ENCODE peak calls at places on chromosome 15, in eight cellular contexts. C is A549, H is kidney, Z is D721Med, X is AG10803, O is ovary, N is IMR-90, R is GM12864. S is an unnamed sample.

GRCh38 chr15:39685999-39686613 is 96.5 kb downstream of the FSIP1 start:
- DNase-seq in C (peak; percentile 56), H (no peak), Z (no peak), X (peak; percentile 68), O (peak; percentile 27), N (peak; percentile 70), R (no peak), S (no peak)

GRCh38 chr15:57321973-57322601 is 54.2 kb upstream of the CGNL1 start:
- DNase-seq in C (no peak), H (peak; percentile 18), Z (no peak), X (no peak), O (no peak), N (no peak), R (no peak), S (no peak)

GRCh38 chr15:29570121-29570930 is 251.9 kb downstream of the TJP1 start:
- DNase-seq in C (peak; percentile 20), H (peak; percentile 72), Z (no peak), X (peak; percentile 9), O (no peak), N (no peak), R (no peak), S (no peak)

GRCh38 chr15:57048930-57049550 is 130.6 kb downstream of the TCF12 start:
- DNase-seq in C (no peak), H (no peak), Z (no peak), X (no peak), O (no peak), N (peak; percentile 23), R (no peak), S (no peak)

GRCh38 chr15:101019351-101019750 is 100.2 kb downstream of the LRRK1 start:
- DNase-seq in C (no peak), H (no peak), Z (no peak), X (no peak), O (no peak), N (no peak), R (no peak), S (no peak)

GRCh38 chr15:37789881-37790280 is 144.6 kb upstream of the TMCO5A start:
- DNase-seq in C (no peak), H (no peak), Z (no peak), X (peak; percentile 60), O (no peak), N (peak; percentile 86), R (no peak), S (no peak)

GRCh38 chr15:70586241-70586640 is 177.1 kb downstream of the UACA start:
- DNase-seq in C (no peak), H (no peak), Z (no peak), X (no peak), O (no peak), N (no peak), R (no peak), S (no peak)

GRCh38 chr15:52183562-52184173 is 7.5 kb downstream of the GNB5 start:
- DNase-seq in C (peak; percentile 47), H (no peak), Z (peak; percentile 50), X (peak; percentile 36), O (peak; percentile 75), N (peak; percentile 39), R (no peak), S (no peak)

GRCh38 chr15:82803793-82804574 is 1.9 kb downstream of the FSD2 start:
- DNase-seq in C (no peak), H (no peak), Z (no peak), X (peak; percentile 36), O (no peak), N (peak; percentile 15), R (no peak), S (no peak)

GRCh38 chr15:57772223-57772957 is 65.9 kb downstream of the POLR2M start:
- DNase-seq in C (no peak), H (no peak), Z (no peak), X (peak; percentile 40), O (no peak), N (peak; percentile 17), R (no peak), S (no peak)

GRCh38 chr15:25249236-25250010 is 189.4 kb downstream of the UBE3A start:
- DNase-seq in C (no peak), H (no peak), Z (peak; percentile 7), X (no peak), O (no peak), N (no peak), R (no peak), S (peak; percentile 58)

GRCh38 chr15:28930011-28930410 is 44.2 kb downstream of the APBA2 start:
- DNase-seq in C (no peak), H (peak; percentile 18), Z (no peak), X (no peak), O (no peak), N (no peak), R (no peak), S (peak; percentile 54)

GRCh38 chr15:62346168-62346567 is 181.1 kb upstream of the C2CD4B start:
- DNase-seq in C (no peak), H (no peak), Z (no peak), X (no peak), O (no peak), N (no peak), R (no peak), S (no peak)
- TF ChIP-seq CTCF in C (no peak), H (no peak), Z (no peak), X (no peak), O (no peak), N (no peak), R (no peak), S (no peak)

GRCh38 chr15:64685230-64685886 is 90.0 kb downstream of the RBPMS2 start:
- DNase-seq in C (no peak), H (no peak), Z (no peak), X (no peak), O (no peak), N (no peak), R (no peak), S (no peak)

GRCh38 chr15:64688179-64688578 is 87.2 kb downstream of the RBPMS2 start:
- DNase-seq in C (no peak), H (no peak), Z (no peak), X (no peak), O (no peak), N (no peak), R (no peak), S (no peak)

GRCh38 chr15:64688770-64689169 is 86.6 kb downstream of the RBPMS2 start:
- DNase-seq in C (no peak), H (no peak), Z (no peak), X (no peak), O (no peak), N (no peak), R (no peak), S (no peak)

GRCh38 chr15:64687167-64688085 is 88.0 kb downstream of the RBPMS2 start:
- DNase-seq in C (no peak), H (no peak), Z (no peak), X (no peak), O (peak; percentile 33), N (no peak), R (no peak), S (no peak)

GRCh38 chr15:64686130-64686735 is 89.2 kb downstream of the RBPMS2 start:
- DNase-seq in C (peak; percentile 67), H (no peak), Z (peak; percentile 37), X (peak; percentile 56), O (peak; percentile 46), N (peak; percentile 63), R (no peak), S (no peak)
- TF ChIP-seq CTCF in C (peak; percentile 84), H (peak; percentile 75), Z (peak; percentile 76), X (peak; percentile 86), O (peak; percentile 64), N (peak; percentile 84), R (peak; percentile 73), S (peak; percentile 85)

GRCh38 chr15:26864664-26865191 is 2.1 kb upstream of the GABRA5 start:
- DNase-seq in C (peak; percentile 85), H (no peak), Z (no peak), X (peak; percentile 58), O (no peak), N (peak; percentile 36), R (no peak), S (no peak)
- TF ChIP-seq CTCF in C (peak; percentile 94), H (peak; percentile 69), Z (peak; percentile 91), X (peak; percentile 74), O (no peak), N (peak; percentile 68), R (peak; percentile 23), S (peak; percentile 87)

GRCh38 chr15:30865257-30865656 is 38.5 kb upstream of the FAN1 start:
- DNase-seq in C (no peak), H (no peak), Z (no peak), X (no peak), O (no peak), N (no peak), R (no peak), S (no peak)

GRCh38 chr15:30859091-30859874 is 44.4 kb upstream of the FAN1 start:
- DNase-seq in C (peak; percentile 42), H (no peak), Z (no peak), X (peak; percentile 30), O (no peak), N (peak; percentile 29), R (no peak), S (no peak)
- TF ChIP-seq CTCF in C (peak; percentile 71), H (peak; percentile 41), Z (peak; percentile 51), X (peak; percentile 78), O (no peak), N (peak; percentile 62), R (peak; percentile 67), S (peak; percentile 84)

GRCh38 chr15:94242257-94242656 is 10.9 kb downstream of the MCTP2 start:
- DNase-seq in C (no peak), H (no peak), Z (no peak), X (no peak), O (no peak), N (no peak), R (no peak), S (no peak)

GRCh38 chr15:94240486-94240885 is 9.1 kb downstream of the MCTP2 start:
- DNase-seq in C (no peak), H (no peak), Z (no peak), X (no peak), O (no peak), N (no peak), R (no peak), S (no peak)

GRCh38 chr15:94246016-94246415 is 14.7 kb downstream of the MCTP2 start:
- DNase-seq in C (no peak), H (no peak), Z (no peak), X (no peak), O (no peak), N (no peak), R (no peak), S (no peak)

GRCh38 chr15:94239474-94239873 is 8.1 kb downstream of the MCTP2 start:
- DNase-seq in C (no peak), H (no peak), Z (no peak), X (no peak), O (no peak), N (no peak), R (no peak), S (no peak)

DNA sequence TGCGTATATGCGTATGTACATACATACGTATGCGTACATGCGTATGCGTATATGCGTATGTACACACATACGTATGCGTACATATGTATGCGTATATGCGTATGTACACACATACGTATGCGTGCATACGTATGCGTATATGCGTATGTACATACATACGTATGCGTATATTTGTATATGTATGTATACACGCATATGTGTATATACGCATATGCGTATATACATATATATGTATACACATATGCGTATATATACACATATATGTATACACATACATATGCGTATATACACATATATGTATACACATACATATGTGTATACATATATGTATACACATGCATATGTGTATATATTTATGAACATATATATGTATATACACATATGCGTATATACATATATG is 12.1 kb downstream of the MCTP2 start:
- DNase-seq in C (no peak), H (no peak), Z (no peak), X (no peak), O (no peak), N (no peak), R (no peak), S (no peak)
- TF ChIP-seq CTCF in C (no peak), H (no peak), Z (no peak), X (no peak), O (no peak), N (no peak), R (no peak), S (no peak)

GRCh38 chr15:97745481-97746071 is 214.9 kb upstream of the ARRDC4 start:
- DNase-seq in C (peak; percentile 60), H (no peak), Z (peak; percentile 17), X (no peak), O (no peak), N (no peak), R (peak; percentile 3), S (no peak)
- TF ChIP-seq CTCF in C (peak; percentile 58), H (peak; percentile 11), Z (peak; percentile 50), X (peak; percentile 30), O (no peak), N (no peak), R (peak; percentile 70), S (peak; percentile 74)

S was measured in chondrocyte.